ENCODE peak calls at places on chromosomes 3 and 15, in nine cellular contexts. N, T, Q, V, D, L, Z, U and F are unnamed samples.

GRCh38 chr15:70214266-70214665 is 116.5 kb upstream of the TLE3 start:
- DNase-seq in D (no peak), Z (no peak), V (no peak), T (no peak), L (no peak), N (no peak), Q (no peak), U (no peak), F (peak; percentile 8)

GRCh38 chr3:79038057-79038456 is 729.7 kb downstream of the ROBO1 start:
- DNase-seq in V (no peak), N (no peak), T (peak; percentile 62), Q (no peak), L (no peak), Z (no peak), U (no peak), D (no peak), F (no peak)

GRCh38 chr3:53188720-53189119 is 27.7 kb downstream of the PRKCD start:
- DNase-seq in Z (no peak), N (no peak), Q (no peak), U (no peak), L (no peak), D (no peak), V (no peak), T (no peak), F (no peak)

GRCh38 chr15:99732268-99732641 is 982 bp downstream of the LYSMD4 start:
- DNase-seq in N (no peak), D (peak; percentile 34), T (peak; percentile 71), Q (no peak), U (no peak), Z (peak; percentile 8), V (no peak), L (peak; percentile 36), F (no peak)

GRCh38 chr3:131704084-131704483 is 201.3 kb upstream of the MRPL3 start:
- DNase-seq in D (no peak), Z (no peak), L (no peak), N (no peak), U (no peak), V (no peak), T (peak; percentile 57), Q (no peak), F (no peak)

GRCh38 chr3:191901746-191902145 is 440.8 kb downstream of the PYDC2 start:
- DNase-seq in L (no peak), Z (peak; percentile 45), N (no peak), U (no peak), V (no peak), T (no peak), Q (no peak), D (no peak), F (no peak)

GRCh38 chr15:101036189-101036588 is 117.0 kb downstream of the LRRK1 start:
- DNase-seq in Z (no peak), Q (no peak), U (no peak), D (no peak), T (no peak), N (no peak), L (no peak), V (no peak), F (no peak)

GRCh38 chr3:189144645-189145044 is 27.1 kb upstream of the TPRG1 start:
- DNase-seq in Z (peak; percentile 56), U (no peak), L (no peak), T (peak; percentile 16), D (peak; percentile 31), Q (no peak), N (peak; percentile 28), V (no peak), F (peak; percentile 17)

GRCh38 chr3:40996382-40996781 is 202.9 kb upstream of the CTNNB1 start:
- DNase-seq in D (peak; percentile 23), N (no peak), Z (no peak), T (no peak), Q (peak; percentile 43), L (peak; percentile 77), V (no peak), U (no peak), F (no peak)

GRCh38 chr3:4898454-4899313 is 80.6 kb upstream of the BHLHE40 start:
- DNase-seq in L (no peak), U (no peak), N (no peak), Q (no peak), Z (peak; percentile 55), V (peak; percentile 18), D (no peak), T (peak; percentile 39), F (no peak)

GRCh38 chr15:61621146-61621545 is 392.0 kb upstream of the RORA start:
- DNase-seq in Z (peak; percentile 43), U (peak; percentile 41), T (peak; percentile 5), N (peak; percentile 61), L (peak; percentile 69), V (no peak), D (peak; percentile 69), Q (peak; percentile 69), F (peak; percentile 1)

GRCh38 chr15:81157195-81157938 is 23.3 kb downstream of the CFAP161 start:
- DNase-seq in Z (no peak), T (peak; percentile 54), L (no peak), U (no peak), D (peak; percentile 21), V (no peak), Q (no peak), N (no peak), F (no peak)

GRCh38 chr15:70385052-70385451 is 287.3 kb upstream of the TLE3 start:
- DNase-seq in N (peak; percentile 69), U (no peak), T (no peak), V (no peak), Q (no peak), L (no peak), Z (no peak), D (no peak), F (no peak)

GRCh38 chr15:87570186-87570585 is 686.4 kb downstream of the NTRK3 start:
- DNase-seq in V (no peak), D (no peak), T (no peak), U (peak; percentile 50), Q (no peak), Z (peak; percentile 23), N (no peak), L (no peak), F (no peak)

GRCh38 chr3:143956858-143957257 is 14.8 kb upstream of the DIPK2A start:
- DNase-seq in Z (no peak), T (no peak), U (peak; percentile 62), V (no peak), Q (no peak), D (no peak), L (no peak), N (no peak), F (no peak)

GRCh38 chr3:102466001-102466400 is 31.2 kb downstream of the ZPLD1 start:
- DNase-seq in Z (peak; percentile 51), U (peak; percentile 9), L (peak; percentile 2), V (peak; percentile 6), N (no peak), D (no peak), T (no peak), Q (no peak), F (no peak)

GRCh38 chr3:186514296-186515002 is 29.7 kb downstream of the CRYGS start:
- DNase-seq in N (no peak), D (no peak), Q (no peak), T (peak; percentile 16), L (peak; percentile 56), V (peak; percentile 12), Z (peak; percentile 35), U (no peak), F (no peak)

DNA sequence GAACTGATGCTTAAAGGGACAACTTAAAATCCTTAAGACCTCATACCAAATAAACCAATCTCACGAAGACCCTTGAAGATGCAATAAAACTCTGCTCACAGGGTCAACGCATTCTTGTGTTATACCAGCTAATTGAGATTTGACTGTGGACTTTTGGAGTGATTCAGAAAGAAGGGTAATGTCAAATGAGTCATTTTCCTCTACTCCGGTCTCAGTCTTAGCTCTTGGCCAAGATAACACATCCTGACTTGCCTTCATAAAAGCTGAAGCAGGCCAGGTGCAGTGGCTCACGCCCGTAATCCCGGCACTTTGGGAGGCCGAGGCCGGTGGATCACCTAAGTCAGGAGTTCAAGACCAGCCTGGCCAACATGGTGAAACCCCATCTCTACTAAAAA is 3.8 kb downstream of the PKM start:
- DNase-seq in L (no peak), Z (peak; percentile 84), T (peak; percentile 92), U (no peak), Q (no peak), N (no peak), D (peak; percentile 71), V (peak; percentile 59), F (peak; percentile 24)
- TF ChIP-seq EZH2phosphoT487 in L (no peak), Z (no peak), T (no peak), U (no peak), Q (no peak), N (no peak), D (no peak), V (no peak), F (no peak)

DNA sequence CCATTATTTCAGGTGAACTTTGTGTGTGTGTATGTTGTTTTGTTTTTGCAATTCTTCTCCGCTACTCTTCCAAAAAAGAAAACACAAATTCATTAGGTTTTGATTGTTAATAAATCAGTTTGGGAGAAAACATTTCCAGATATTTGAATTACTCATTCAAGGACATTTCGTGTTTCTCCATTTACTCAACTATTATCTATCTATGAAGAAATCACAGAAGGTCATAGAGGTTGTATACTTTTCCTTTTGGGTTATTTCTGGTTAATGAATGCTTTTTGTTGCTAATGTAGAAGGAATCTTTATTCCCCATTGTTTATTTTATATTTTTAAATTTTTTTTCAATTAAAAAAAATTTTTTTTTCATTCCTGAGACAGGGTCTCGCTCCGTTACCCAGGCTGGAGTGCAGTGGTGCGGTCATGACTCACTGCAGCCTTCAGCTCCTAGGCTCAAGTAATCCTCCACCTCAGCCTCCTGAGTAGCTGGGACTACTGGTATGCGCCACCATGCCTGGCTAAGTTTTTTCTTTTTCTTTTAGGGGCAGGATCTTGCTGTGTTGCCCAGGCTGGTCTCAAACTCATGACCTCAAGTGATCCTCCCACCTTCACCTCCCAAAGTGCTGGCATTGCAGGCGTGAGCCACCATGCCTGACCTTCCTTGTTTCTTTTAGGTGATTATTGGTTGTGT is 28.4 kb downstream of the IGF1R start:
- DNase-seq in L (no peak), Q (no peak), D (no peak), Z (no peak), V (no peak), U (no peak), N (no peak), T (no peak), F (no peak)
- H3K4me3 ChIP-seq in L (no peak overlapping the region), Q (no peak overlapping the region), D (no peak overlapping the region), Z (no peak overlapping the region), V (no peak overlapping the region), U (no peak overlapping the region), N (no peak overlapping the region), T (no peak overlapping the region), F (no peak overlapping the region)

GRCh38 chr3:123416647-123417046 is 32.2 kb downstream of the ADCY5 start:
- DNase-seq in T (no peak), V (no peak), L (no peak), Z (no peak), U (no peak), N (no peak), Q (no peak), D (no peak), F (no peak)
- H3K4me1 ChIP-seq in T (no peaks in the 10 kb centered on the region), V (no peaks in the 10 kb centered on the region), L (no peaks in the 10 kb centered on the region), Z (no peaks in the 10 kb centered on the region), U (no peaks in the 10 kb centered on the region), N (peaks cover 13% of the 10 kb centered on the region), Q (peaks cover 18% of the 10 kb centered on the region), D (peaks cover 38% of the 10 kb centered on the region), F (peaks cover 4% of the 10 kb centered on the region)

DNA sequence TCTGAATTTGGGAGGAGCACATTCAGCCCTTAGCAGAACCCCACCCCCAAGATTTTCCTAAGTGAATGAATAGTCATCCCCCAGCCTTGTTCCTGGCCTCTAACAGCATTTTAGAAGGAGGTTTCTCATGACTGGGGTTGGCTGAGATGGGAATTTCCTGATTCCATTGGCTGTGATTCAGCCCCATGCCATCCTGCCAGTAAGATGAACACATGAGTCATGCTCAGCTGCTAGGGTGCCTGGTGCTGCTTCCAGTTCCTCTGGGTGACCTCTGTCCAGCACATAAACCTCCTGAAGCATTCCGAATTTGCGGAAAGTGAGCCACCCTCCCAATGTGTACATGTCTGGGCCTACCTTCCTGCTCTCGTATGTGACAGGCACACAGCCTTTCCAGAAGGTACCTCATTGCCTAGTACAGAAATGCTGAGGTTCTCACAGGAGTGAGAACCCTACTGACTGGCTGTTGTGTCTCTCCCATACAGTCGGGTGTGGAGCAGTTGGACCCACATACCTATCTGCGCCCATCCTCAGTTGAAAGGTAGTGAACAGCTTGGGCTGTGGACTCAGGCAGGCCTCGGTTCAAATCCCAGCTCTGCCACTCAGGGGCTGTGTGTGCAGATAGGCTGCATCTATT is 91.7 kb downstream of the APBA2 start:
- DNase-seq in N (no peak), L (no peak), V (peak; percentile 73), Z (peak; percentile 97), D (peak; percentile 83), U (no peak), Q (peak; percentile 47), T (peak; percentile 94), F (no peak)
- TF ChIP-seq EZH2phosphoT487 in N (no peak), L (no peak), V (no peak), Z (no peak), D (no peak), U (no peak), Q (no peak), T (no peak), F (no peak)